ENCODE peak calls at places on chromosomes 6 and 20, in six cellular contexts. H is AG10803, G is left ventricle myocardium inferior, O is body of pancreas, W is GM23248, U is LoVo. P is an unnamed sample.

GRCh38 chr6:108721308-108721707 is 126.9 kb upstream of the ARMC2 start:
- DNase-seq in H (no peak), G (no peak), O (no peak), W (no peak), U (no peak), P (no peak)

GRCh38 chr20:54525906-54526596 is 50.7 kb downstream of the DOK5 start:
- DNase-seq in H (no peak), G (no peak), O (no peak), W (no peak), U (no peak), P (no peak)

GRCh38 chr20:58040447-58041290 is 187.8 kb downstream of the ANKRD60 start:
- DNase-seq in H (no peak), G (no peak), O (no peak), W (no peak), U (no peak), P (no peak)

GRCh38 chr6:157768863-157769551 is 54.0 kb upstream of the SNX9 start:
- DNase-seq in H (no peak), G (no peak), O (no peak), W (no peak), U (no peak), P (no peak)

GRCh38 chr6:143068001-143068400 is 7.3 kb downstream of the AIG1 start:
- DNase-seq in H (peak), G (no peak), O (no peak), W (peak), U (no peak), P (no peak)

GRCh38 chr20:21090112-21090737 is 15.9 kb downstream of the LINC00237 start:
- DNase-seq in H (no peak), G (no peak), O (no peak), W (no peak), U (no peak), P (no peak)

GRCh38 chr20:41617059-41617921 is 887 bp downstream of the CHD6 start:
- DNase-seq in H (peak), G (peak), O (peak), W (peak), U (no peak), P (peak)

GRCh38 chr20:55415567-55416142 is 589.7 kb downstream of the CBLN4 start:
- DNase-seq in H (peak), G (no peak), O (no peak), W (peak), U (peak), P (no peak)

GRCh38 chr20:23889775-23890187 is 10.2 kb upstream of the CST5 start:
- DNase-seq in H (peak), G (peak), O (peak), W (peak), U (peak), P (peak)

GRCh38 chr6:112468359-112468758 is 121.2 kb downstream of the RFPL4B start:
- DNase-seq in H (peak), G (no peak), O (no peak), W (peak), U (no peak), P (no peak)

GRCh38 chr20:33299111-33299603 is 16.1 kb downstream of the BPIFB1 start:
- DNase-seq in H (peak), G (peak), O (peak), W (peak), U (peak), P (peak)

GRCh38 chr20:38290829-38291581 is 13.0 kb upstream of the BPI start:
- DNase-seq in H (peak), G (peak), O (no peak), W (peak), U (peak), P (no peak)

GRCh38 chr6:139378882-139379341 is 4.5 kb upstream of the CITED2 start:
- DNase-seq in H (no peak), G (no peak), O (no peak), W (peak), U (peak), P (no peak)

GRCh38 chr6:155186052-155186658 is 77.7 kb upstream of the CLDN20 start:
- DNase-seq in H (no peak), G (no peak), O (no peak), W (peak), U (no peak), P (no peak)

P was measured in posterior cingulate gyrus.